ENCODE peak calls at places on chromosomes 12 and 14, in seven cellular contexts. T is activated CD4-positive, alpha-beta T cell treated with anti-CD3 and anti-CD28 coated beads, Interleukin-2, amount 50 U/mL, for 48 hours; U is fibroblast of villous mesenchyme; R is coronary artery; A is left lung; I is H54; B is non-pigmented ciliary epithelial cell. O is an unnamed sample.

GRCh38 chr12:127928615-127929014 is 338.4 kb upstream of the TMEM132C start:
- DNase-seq in T (no peak), U (peak; percentile 62), R (no peak), A (no peak), I (peak; percentile 15), B (peak; percentile 65), O (peak; percentile 43)

GRCh38 chr12:32302218-32302826 is 97.0 kb upstream of the FGD4 start:
- DNase-seq in T (peak; percentile 14), U (peak; percentile 28), R (no peak), A (no peak), I (peak; percentile 11), B (no peak), O (no peak)

GRCh38 chr14:85273099-85273677 is 256.8 kb upstream of the FLRT2 start:
- DNase-seq in T (no peak), U (no peak), R (no peak), A (no peak), I (no peak), B (no peak), O (no peak)

GRCh38 chr14:45679852-45680251 is 426.9 kb upstream of the MIS18BP1 start:
- DNase-seq in T (no peak), U (peak; percentile 64), R (no peak), A (no peak), I (no peak), B (peak; percentile 60), O (no peak)

GRCh38 chr14:88749139-88749538 is 43.6 kb downstream of the EML5 start:
- DNase-seq in T (no peak), U (peak; percentile 11), R (no peak), A (no peak), I (no peak), B (no peak), O (no peak)

GRCh38 chr14:33774866-33775519 is 175.9 kb downstream of the EGLN3 start:
- DNase-seq in T (no peak), U (no peak), R (no peak), A (no peak), I (no peak), B (no peak), O (no peak)

GRCh38 chr14:94397899-94398479 is 9.6 kb upstream of the SERPINA1 start:
- DNase-seq in T (no peak), U (no peak), R (no peak), A (no peak), I (no peak), B (no peak), O (no peak)

GRCh38 chr14:104664588-104664987 is 24.8 kb upstream of the INF2 start:
- DNase-seq in T (no peak), U (no peak), R (no peak), A (no peak), I (no peak), B (no peak), O (no peak)

GRCh38 chr14:57979376-57980048 is 113.6 kb upstream of the SLC35F4 start:
- DNase-seq in T (no peak), U (no peak), R (no peak), A (no peak), I (no peak), B (no peak), O (no peak)

GRCh38 chr14:105180598-105181528 is at the start of gene NUDT14:
- DNase-seq in T (peak; percentile 83), U (peak; percentile 40), R (no peak), A (peak; percentile 94), I (peak; percentile 94), B (no peak), O (no peak)

GRCh38 chr12:120903382-120903817 is 758 bp downstream of the SPPL3 start:
- DNase-seq in T (peak; percentile 79), U (peak; percentile 32), R (peak; percentile 80), A (peak; percentile 89), I (peak; percentile 68), B (no peak), O (no peak)

GRCh38 chr12:128671528-128672042 is 152.2 kb downstream of the SLC15A4 start:
- DNase-seq in T (no peak), U (no peak), R (no peak), A (no peak), I (no peak), B (no peak), O (no peak)

GRCh38 chr12:11703378-11703777 is 53.9 kb downstream of the ETV6 start:
- DNase-seq in T (no peak), U (no peak), R (no peak), A (no peak), I (no peak), B (no peak), O (no peak)

GRCh38 chr14:68979021-68979721 is at the start of gene ACTN1:
- DNase-seq in T (peak; percentile 85), U (peak; percentile 99), R (peak; percentile 98), A (peak; percentile 97), I (peak; percentile 83), B (peak; percentile 86), O (peak; percentile 95)

GRCh38 chr12:57237952-57238853 is 8.7 kb downstream of the SHMT2 start:
- DNase-seq in T (peak; percentile 43), U (peak; percentile 22), R (peak; percentile 76), A (peak; percentile 78), I (no peak), B (no peak), O (no peak)

GRCh38 chr12:75444444-75445136 is 36.0 kb upstream of the GLIPR1 start:
- DNase-seq in T (no peak), U (peak; percentile 22), R (no peak), A (no peak), I (peak; percentile 6), B (peak; percentile 36), O (no peak)

GRCh38 chr12:47964102-47964723 is 817 bp downstream of the TMEM106C start:
- DNase-seq in T (peak; percentile 23), U (no peak), R (no peak), A (no peak), I (no peak), B (no peak), O (no peak)

GRCh38 chr12:5268424-5269210 is 163.3 kb upstream of the NTF3 start:
- DNase-seq in T (no peak), U (no peak), R (no peak), A (peak; percentile 24), I (no peak), B (no peak), O (no peak)

GRCh38 chr14:28879571-28879970 is 113.0 kb downstream of the FOXG1 start:
- DNase-seq in T (no peak), U (no peak), R (no peak), A (no peak), I (no peak), B (no peak), O (no peak)

GRCh38 chr12:65634626-65635331 is 189.5 kb upstream of the HMGA2 start:
- DNase-seq in T (no peak), U (no peak), R (no peak), A (no peak), I (no peak), B (no peak), O (no peak)

GRCh38 chr14:96852823-96853422 is 55.7 kb downstream of the VRK1 start:
- DNase-seq in T (no peak), U (peak; percentile 69), R (no peak), A (no peak), I (no peak), B (peak; percentile 15), O (peak; percentile 24)

GRCh38 chr14:77406718-77407117 is 16.6 kb downstream of the NOXRED1 start:
- DNase-seq in T (no peak), U (peak; percentile 57), R (no peak), A (no peak), I (no peak), B (no peak), O (no peak)

GRCh38 chr14:37598973-37599526 is 3.6 kb downstream of the TTC6 start:
- DNase-seq in T (no peak), U (no peak), R (no peak), A (no peak), I (no peak), B (no peak), O (no peak)

GRCh38 chr12:103838254-103838914 is 2.6 kb downstream of the NT5DC3 start:
- DNase-seq in T (no peak), U (no peak), R (no peak), A (no peak), I (no peak), B (no peak), O (no peak)

GRCh38 chr14:68089146-68089715 is 269.7 kb downstream of the RAD51B start:
- DNase-seq in T (no peak), U (peak; percentile 43), R (no peak), A (no peak), I (peak; percentile 20), B (no peak), O (no peak)

GRCh38 chr12:55922126-55922525 is 5.6 kb downstream of the PYM1 start:
- DNase-seq in T (no peak), U (no peak), R (no peak), A (no peak), I (no peak), B (no peak), O (no peak)

GRCh38 chr14:91897121-91897701 is 29.9 kb upstream of the TC2N start:
- DNase-seq in T (no peak), U (peak; percentile 72), R (peak; percentile 94), A (no peak), I (no peak), B (no peak), O (peak; percentile 8)

GRCh38 chr14:77023001-77023996 is 5.2 kb downstream of the IRF2BPL start:
- DNase-seq in T (peak; percentile 73), U (peak; percentile 63), R (no peak), A (no peak), I (no peak), B (no peak), O (no peak)

GRCh38 chr14:59691266-59691665 is 114.7 kb upstream of the CCDC175 start:
- DNase-seq in T (no peak), U (no peak), R (no peak), A (no peak), I (no peak), B (no peak), O (no peak)

GRCh38 chr12:22610148-22610547 is 14.8 kb upstream of the ETNK1 start:
- DNase-seq in T (no peak), U (no peak), R (no peak), A (no peak), I (no peak), B (no peak), O (no peak)

GRCh38 chr12:94297876-94298520 is 149.6 kb downstream of the PLXNC1 start:
- DNase-seq in T (no peak), U (peak; percentile 91), R (no peak), A (no peak), I (no peak), B (no peak), O (no peak)

O was measured in amniotic stem cell.